ENCODE peak calls at places on chromosomes 12 and 14, in seven cellular contexts. L, S, N, P, M, Z and T are unnamed samples.
A peak's percentile ranks its signal among the peaks of the same experiment; 100 is the strongest.

GRCh38 chr12:10331642-10332239 is 24.1 kb downstream of the KLRD1 start:
- DNase-seq in L (no peak), S (no peak), N (peak; percentile 31), P (peak; percentile 66), M (peak; percentile 12), Z (no peak), T (no peak)

GRCh38 chr12:52415870-52416750 is 10.0 kb upstream of the KRT82 start:
- DNase-seq in L (no peak), S (no peak), N (peak; percentile 55), P (peak; percentile 22), M (no peak), Z (no peak), T (peak; percentile 63)

GRCh38 chr14:36665887-36666415 is 4.3 kb downstream of the PAX9 start:
- DNase-seq in L (no peak), S (no peak), N (no peak), P (no peak), M (no peak), Z (no peak), T (no peak)

GRCh38 chr12:2970744-2971143 is 11.5 kb downstream of the TEAD4 start:
- DNase-seq in L (no peak), S (no peak), N (no peak), P (no peak), M (no peak), Z (no peak), T (no peak)

GRCh38 chr12:29591140-29592020 is 93.9 kb upstream of the OVCH1 start:
- DNase-seq in L (no peak), S (no peak), N (no peak), P (no peak), M (no peak), Z (no peak), T (no peak)

GRCh38 chr14:65356327-65356836 is 56.1 kb upstream of the FUT8 start:
- DNase-seq in L (no peak), S (no peak), N (peak; percentile 46), P (peak; percentile 78), M (no peak), Z (peak; percentile 48), T (no peak)

GRCh38 chr14:103301512-103302197 is 32.4 kb upstream of the EIF5 start:
- DNase-seq in L (no peak), S (no peak), N (no peak), P (no peak), M (no peak), Z (no peak), T (no peak)

GRCh38 chr12:106090586-106091411 is 48.0 kb downstream of the NUAK1 start:
- DNase-seq in L (no peak), S (no peak), N (peak; percentile 77), P (peak; percentile 92), M (no peak), Z (peak; percentile 87), T (peak; percentile 48)

GRCh38 chr12:65536876-65537661 is 258.6 kb downstream of the MSRB3 start:
- DNase-seq in L (no peak), S (no peak), N (peak; percentile 100), P (peak; percentile 100), M (no peak), Z (peak; percentile 100), T (peak; percentile 4)

GRCh38 chr12:54661048-54661447 is 12.9 kb upstream of the DCD start:
- DNase-seq in L (no peak), S (no peak), N (no peak), P (no peak), M (no peak), Z (no peak), T (no peak)

GRCh38 chr14:77309122-77309521 is 11.6 kb downstream of the POMT2 start:
- DNase-seq in L (no peak), S (no peak), N (no peak), P (no peak), M (no peak), Z (no peak), T (no peak)

GRCh38 chr12:124028560-124028935 is 55.5 kb downstream of the ZNF664 start:
- DNase-seq in L (no peak), S (no peak), N (no peak), P (no peak), M (no peak), Z (no peak), T (no peak)

GRCh38 chr12:1398673-1399072 is 195.7 kb downstream of the FBXL14 start:
- DNase-seq in L (no peak), S (no peak), N (no peak), P (peak; percentile 12), M (no peak), Z (peak; percentile 7), T (no peak)

GRCh38 chr12:105368047-105368646 is 37.7 kb downstream of the C12orf75 start:
- DNase-seq in L (no peak), S (no peak), N (no peak), P (no peak), M (no peak), Z (no peak), T (no peak)

GRCh38 chr14:93915070-93915705 is 12.0 kb upstream of the FAM181A start:
- DNase-seq in L (no peak), S (no peak), N (no peak), P (no peak), M (no peak), Z (no peak), T (no peak)

GRCh38 chr14:93917141-93917540 is 10.0 kb upstream of the FAM181A start:
- DNase-seq in L (no peak), S (no peak), N (no peak), P (no peak), M (no peak), Z (no peak), T (no peak)

GRCh38 chr14:93916476-93916875 is 10.7 kb upstream of the FAM181A start:
- DNase-seq in L (no peak), S (no peak), N (no peak), P (no peak), M (no peak), Z (no peak), T (no peak)

GRCh38 chr14:93914278-93914677 is 12.9 kb upstream of the FAM181A start:
- DNase-seq in L (no peak), S (no peak), N (no peak), P (no peak), M (no peak), Z (no peak), T (no peak)

DNA sequence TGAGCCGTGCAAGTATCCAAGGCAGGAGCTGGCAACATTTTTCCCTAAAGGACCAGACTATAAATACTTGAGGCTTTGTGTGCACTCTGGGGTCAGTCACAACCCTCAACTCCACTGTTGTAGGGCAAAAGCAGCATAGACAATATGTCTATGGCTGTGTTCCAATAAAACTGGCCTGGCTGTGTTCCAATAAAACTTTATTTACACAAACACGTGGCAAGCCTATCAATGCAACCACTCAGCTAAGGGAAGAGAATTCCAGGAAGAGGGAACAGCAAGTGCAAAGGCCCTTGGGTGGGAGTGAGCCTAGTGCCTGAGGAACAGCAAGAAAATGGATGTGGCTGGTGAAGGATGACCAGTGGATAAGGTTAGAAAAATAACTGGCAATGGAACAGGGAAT is 11.3 kb upstream of the FAM181A start:
- DNase-seq in L (no peak), S (no peak), N (no peak), P (no peak), M (no peak), Z (no peak), T (no peak)
- H3K4me3 ChIP-seq in L (no peak overlapping the region), S (no peak overlapping the region), N (no peak overlapping the region), P (no peak overlapping the region), M (no peak overlapping the region), Z (no peak overlapping the region), T (no peak overlapping the region)

GRCh38 chr14:66758031-66758613 is 250.2 kb downstream of the GPHN start:
- DNase-seq in L (no peak), S (no peak), N (no peak), P (no peak), M (no peak), Z (no peak), T (no peak)
- TF ChIP-seq CTCF in L (no peak), S (no peak), N (peak; percentile 1), P (no peak), M (no peak), Z (no peak), T (no peak)

GRCh38 chr14:55731247-55731872 is 151.4 kb downstream of the KTN1 start:
- DNase-seq in L (no peak), S (no peak), N (no peak), P (no peak), M (no peak), Z (no peak), T (no peak)
- H3K4me3 ChIP-seq in L (no peak overlapping the region), S (no peak overlapping the region), N (no peak overlapping the region), P (no peak overlapping the region), M (no peak overlapping the region), Z (no peak overlapping the region), T (no peak overlapping the region)

GRCh38 chr12:132825861-132826260 is 2.8 kb downstream of the GOLGA3 start:
- DNase-seq in L (no peak), S (no peak), N (no peak), P (no peak), M (no peak), Z (no peak), T (no peak)

GRCh38 chr12:132825089-132825488 is 3.6 kb downstream of the GOLGA3 start:
- DNase-seq in L (no peak), S (no peak), N (no peak), P (no peak), M (no peak), Z (no peak), T (no peak)

GRCh38 chr12:132828706-132829534 is at the start of gene GOLGA3:
- DNase-seq in L (peak; percentile 96), S (peak; percentile 94), N (peak; percentile 77), P (peak; percentile 96), M (peak; percentile 91), Z (peak; percentile 41), T (peak; percentile 90)

GRCh38 chr12:132827763-132828703 is 636 bp downstream of the GOLGA3 start:
- DNase-seq in L (peak; percentile 83), S (peak; percentile 30), N (peak; percentile 38), P (peak; percentile 80), M (peak; percentile 22), Z (peak; percentile 23), T (peak; percentile 59)

DNA sequence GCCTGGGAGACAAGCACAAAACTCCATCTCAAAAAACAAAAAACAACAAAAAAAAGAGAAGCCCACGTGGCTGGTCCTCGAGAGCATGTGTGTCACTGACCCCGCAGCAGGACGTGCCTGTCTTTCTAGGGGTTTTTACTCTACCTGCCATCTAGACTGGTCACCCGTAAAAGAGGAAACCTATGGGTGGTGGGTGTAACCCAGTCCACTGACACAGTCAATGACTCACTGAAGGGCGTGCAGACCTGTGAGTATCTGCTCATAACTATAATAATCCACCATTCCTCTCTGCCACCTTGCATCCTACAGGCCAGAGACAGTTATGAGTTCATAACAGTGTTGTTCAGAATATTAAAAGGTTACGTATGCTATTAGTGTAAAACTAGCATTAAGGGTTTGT is 4.6 kb downstream of the GOLGA3 start:
- DNase-seq in L (no peak), S (no peak), N (no peak), P (no peak), M (no peak), Z (no peak), T (no peak)
- TF ChIP-seq CTCF in L (no peak), S (no peak), N (no peak), P (no peak), M (no peak), Z (no peak), T (no peak)

DNA sequence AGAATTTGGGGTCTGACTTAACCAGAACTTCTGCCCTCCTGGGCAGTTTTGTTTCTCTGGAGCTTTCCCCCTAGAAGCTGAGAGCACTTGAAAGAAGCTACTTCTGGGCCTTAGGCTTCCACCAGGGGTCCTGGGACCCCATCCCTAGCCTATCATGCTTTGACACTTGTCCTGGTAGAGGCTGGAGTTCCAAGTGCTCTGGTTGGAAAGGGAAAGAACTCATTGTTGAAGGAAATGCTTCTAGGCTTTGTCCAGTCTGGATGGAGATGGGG is 1.4 kb upstream of the COL2A1 start:
- DNase-seq in L (no peak), S (no peak), N (no peak), P (no peak), M (no peak), Z (no peak), T (no peak)
- H3K4me3 ChIP-seq in L (no peak overlapping the region), S (no peak overlapping the region), N (no peak overlapping the region), P (no peak overlapping the region), M (no peak overlapping the region), Z (no peak overlapping the region), T (no peak overlapping the region)